ENCODE peak calls at places on chromosomes 5 and 9, in seven cellular contexts. Y is uterus; G is colonic mucosa; H is CD8-positive, alpha-beta memory T cell; W is GM23248; P is sigmoid colon; R is transverse colon. E is an unnamed sample.

GRCh38 chr5:149224282-149224681 is 47.4 kb upstream of the AFAP1L1 start:
- DNase-seq in Y (no peak), R (no peak), G (no peak), H (no peak), W (no peak), P (no peak), E (no peak)

GRCh38 chr5:154523704-154524103 is 45.7 kb upstream of the HAND1 start:
- DNase-seq in R (no peak), P (no peak), Y (no peak), H (no peak), W (peak; percentile 58), G (no peak), E (no peak)

GRCh38 chr5:109186759-109187158 is 223.0 kb downstream of the PJA2 start:
- DNase-seq in H (no peak), W (no peak), Y (no peak), G (peak; percentile 43), P (no peak), R (peak; percentile 12), E (no peak)

GRCh38 chr5:170268153-170268689 is 29.4 kb downstream of the LCP2 start:
- DNase-seq in H (no peak), Y (no peak), P (no peak), W (no peak), G (no peak), R (no peak), E (no peak)

GRCh38 chr5:159208508-159209437 is 580 bp downstream of the RNF145 start:
- DNase-seq in W (peak; percentile 57), G (peak; percentile 53), P (peak; percentile 70), Y (peak; percentile 34), R (peak; percentile 47), H (peak; percentile 0), E (peak; percentile 35)

GRCh38 chr9:127854169-127854833 is at the start of gene ENG:
- DNase-seq in W (peak; percentile 80), R (peak; percentile 58), P (peak; percentile 90), H (no peak), G (peak; percentile 64), Y (peak; percentile 77), E (peak; percentile 47)

GRCh38 chr9:123456011-123456410 is 100.0 kb downstream of the CRB2 start:
- DNase-seq in Y (no peak), R (peak; percentile 80), H (no peak), W (no peak), P (peak; percentile 27), G (peak; percentile 86), E (no peak)

GRCh38 chr9:110099236-110099741 is 108.7 kb downstream of the C9orf152 start:
- DNase-seq in G (no peak), Y (peak; percentile 38), W (peak; percentile 93), P (no peak), H (no peak), R (no peak), E (no peak)

GRCh38 chr9:99222416-99223280 is 566 bp downstream of the SEC61B start:
- DNase-seq in G (no peak), P (no peak), R (no peak), W (peak; percentile 68), Y (no peak), H (no peak), E (no peak)

GRCh38 chr9:121503443-121503842 is 3.8 kb upstream of the GGTA1 start:
- DNase-seq in R (no peak), H (no peak), G (no peak), Y (no peak), W (peak; percentile 56), P (no peak), E (peak; percentile 28)

GRCh38 chr5:62083247-62083646 is 222.8 kb upstream of the KIF2A start:
- DNase-seq in Y (no peak), R (no peak), G (no peak), P (no peak), W (no peak), H (no peak), E (no peak)

GRCh38 chr5:111887706-111888105 is 130.7 kb upstream of the NREP start:
- DNase-seq in Y (no peak), H (no peak), G (no peak), W (no peak), P (no peak), R (no peak), E (no peak)

GRCh38 chr9:134872482-134873231 is 8.0 kb upstream of the FCN2 start:
- DNase-seq in G (no peak), P (no peak), Y (no peak), W (no peak), H (no peak), R (no peak), E (no peak)

GRCh38 chr9:98962181-98962560 is 18.5 kb downstream of the COL15A1 start:
- DNase-seq in Y (no peak), G (no peak), R (no peak), P (no peak), H (no peak), W (peak; percentile 79), E (no peak)

GRCh38 chr5:107468286-107468685 is 202.5 kb downstream of the EFNA5 start:
- DNase-seq in H (no peak), G (no peak), W (no peak), R (no peak), Y (no peak), P (no peak), E (no peak)

GRCh38 chr5:172554562-172554961 is 86.5 kb upstream of the NEURL1B start:
- DNase-seq in R (peak; percentile 45), W (no peak), G (no peak), H (no peak), Y (peak; percentile 84), P (peak; percentile 97), E (no peak)

GRCh38 chr9:15248106-15248505 is 58.9 kb downstream of the TTC39B start:
- DNase-seq in H (no peak), R (no peak), G (no peak), P (no peak), Y (no peak), W (no peak), E (no peak)

GRCh38 chr9:114054191-114054690 is 23.9 kb downstream of the AMBP start:
- DNase-seq in R (no peak), G (peak; percentile 10), H (no peak), W (no peak), Y (peak; percentile 5), P (no peak), E (no peak)

GRCh38 chr5:108143581-108143980 is 238.3 kb downstream of the FBXL17 start:
- DNase-seq in W (peak; percentile 75), G (no peak), Y (no peak), R (no peak), H (no peak), P (no peak), E (no peak)

GRCh38 chr5:172556971-172557461 is 84.0 kb upstream of the NEURL1B start:
- DNase-seq in G (peak; percentile 34), R (peak; percentile 47), H (no peak), Y (peak; percentile 73), P (peak; percentile 96), W (no peak), E (peak; percentile 38)

GRCh38 chr5:78778538-78778937 is 130.0 kb upstream of the LHFPL2 start:
- DNase-seq in P (no peak), H (no peak), R (no peak), G (no peak), Y (no peak), W (peak; percentile 64), E (no peak)

GRCh38 chr5:107646418-107646817 is 24.3 kb downstream of the EFNA5 start:
- DNase-seq in H (no peak), R (no peak), P (no peak), W (no peak), Y (no peak), G (no peak), E (no peak)

GRCh38 chr9:76044420-76044819 is 153.9 kb downstream of the PCSK5 start:
- DNase-seq in R (no peak), Y (no peak), P (no peak), G (no peak), H (no peak), W (peak; percentile 32), E (no peak)

GRCh38 chr9:125617087-125617486 is 89.9 kb downstream of the MAPKAP1 start:
- DNase-seq in G (no peak), R (no peak), W (no peak), P (no peak), H (no peak), Y (no peak), E (no peak)

GRCh38 chr9:22055090-22055489 is 46.0 kb upstream of the CDKN2B start:
- DNase-seq in H (no peak), P (no peak), R (no peak), W (no peak), Y (no peak), G (no peak), E (no peak)

GRCh38 chr5:176866913-176867312 is 32.2 kb downstream of the HK3 start:
- DNase-seq in P (no peak), H (no peak), R (no peak), W (no peak), Y (no peak), G (no peak), E (no peak)

GRCh38 chr9:126783958-126784357 is 20.9 kb upstream of the ZBTB43 start:
- DNase-seq in P (no peak), G (no peak), Y (no peak), H (no peak), W (no peak), R (no peak), E (no peak)
- H3K27me3 ChIP-seq in P (peaks cover 24% of the 10 kb centered on the region), G (peaks cover 4% of the 10 kb centered on the region), Y (no peaks in the 10 kb centered on the region), H (peaks cover 7% of the 10 kb centered on the region), W (peaks cover 46% of the 10 kb centered on the region), R (peaks cover 85% of the 10 kb centered on the region), E (no peaks in the 10 kb centered on the region)

DNA sequence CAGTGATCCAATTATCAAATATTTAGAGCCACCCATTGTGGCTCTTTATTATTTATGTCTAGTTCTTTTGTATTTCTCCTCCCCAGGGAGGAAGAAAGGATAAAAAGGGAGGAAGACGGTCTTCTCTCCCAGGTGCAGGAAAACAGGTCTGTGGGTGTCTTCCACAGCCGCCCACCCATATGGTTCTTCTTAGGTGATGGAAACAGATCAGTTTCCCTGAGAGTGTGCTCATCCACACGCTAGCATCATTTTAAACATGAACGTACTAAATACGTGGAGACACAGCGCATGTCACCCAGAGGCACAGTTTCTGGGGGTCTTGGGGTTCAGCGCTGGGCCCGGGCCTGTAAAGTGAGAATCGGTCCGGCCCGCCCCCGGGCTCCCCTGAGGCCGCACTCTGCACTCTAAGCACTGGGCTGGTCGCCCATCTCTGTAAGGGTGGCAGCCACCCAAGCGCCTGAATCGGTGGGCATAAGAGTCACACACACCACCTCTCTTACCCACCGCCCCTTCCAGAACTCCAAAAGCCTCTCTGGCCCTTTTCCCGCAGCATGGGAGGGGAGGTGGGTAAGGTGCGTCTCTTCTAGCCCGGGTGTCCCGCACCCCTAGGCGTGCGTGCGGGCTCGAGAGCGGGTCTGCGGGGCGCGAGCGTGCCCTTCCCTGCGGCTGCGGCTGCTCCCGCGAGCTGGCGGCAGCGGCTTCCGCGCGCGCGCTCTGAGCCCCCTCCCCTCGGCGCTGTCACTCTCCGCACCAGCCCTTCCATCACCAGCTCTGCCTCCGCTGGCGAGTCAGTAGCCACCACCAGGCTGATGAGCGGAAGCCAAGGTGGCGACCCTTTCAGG is 1.3 kb downstream of the PTCH1 start:
- DNase-seq in W (peak; percentile 35), R (peak; percentile 37), H (no peak), G (peak; percentile 39), Y (no peak), P (no peak), E (peak; percentile 27)
- H3K27ac ChIP-seq in W (no peak overlapping the region), R (peak overlapping the region; percentile 82), H (no peak overlapping the region), G (peak overlapping the region; percentile 45), Y (peak overlapping the region; percentile 65), P (no peak overlapping the region), E (no peak overlapping the region)

GRCh38 chr9:82367016-82367415 is 378.4 kb downstream of the SPATA31D1 start:
- DNase-seq in R (no peak), W (no peak), H (no peak), P (no peak), G (no peak), Y (no peak), E (no peak)
- H3K4me3 ChIP-seq in R (no peak overlapping the region), W (no peak overlapping the region), H (no peak overlapping the region), P (no peak overlapping the region), G (no peak overlapping the region), Y (no peak overlapping the region), E (no peak overlapping the region)

GRCh38 chr5:88484367-88484766 is 215.7 kb upstream of the TMEM161B start:
- DNase-seq in G (no peak), W (no peak), Y (no peak), R (no peak), H (no peak), P (no peak), E (no peak)
- H3K27me3 ChIP-seq in G (peaks cover 6% of the 10 kb centered on the region), W (no peaks in the 10 kb centered on the region), Y (no peaks in the 10 kb centered on the region), R (peaks cover 5% of the 10 kb centered on the region), H (no peaks in the 10 kb centered on the region), P (no peaks in the 10 kb centered on the region), E (no peaks in the 10 kb centered on the region)